ENCODE peak calls at places on chromosomes 6 and 20, in eight cellular contexts. F is right atrium auricular region, Z is mucosa of descending colon, V is astrocyte, O is A549, A is upper lobe of left lung, S is pancreas, G is left ventricle myocardium inferior. W is an unnamed sample. For H3K4me1, the result is how much of the 10 kb centered on the place peaks cover.

GRCh38 chr6:32244270-32244669 is 20.4 kb upstream of the NOTCH4 start:
- DNase-seq in F (no peak), Z (no peak), V (no peak), O (no peak), A (no peak), S (no peak), G (no peak), W (no peak)

GRCh38 chr6:156833755-156834154 is 56.6 kb downstream of the ARID1B start:
- DNase-seq in F (no peak), Z (no peak), V (no peak), O (no peak), A (no peak), S (no peak), G (no peak), W (no peak)

GRCh38 chr6:143061597-143062385 is 1.1 kb downstream of the AIG1 start:
- DNase-seq in F (no peak), Z (no peak), V (peak), O (no peak), A (no peak), S (no peak), G (no peak), W (no peak)

GRCh38 chr6:7042056-7042653 is 65.6 kb upstream of the RREB1 start:
- DNase-seq in F (no peak), Z (peak), V (peak), O (no peak), A (no peak), S (no peak), G (no peak), W (no peak)

GRCh38 chr20:18258126-18258860 is 30.0 kb upstream of the ZNF133 start:
- DNase-seq in F (no peak), Z (no peak), V (no peak), O (no peak), A (no peak), S (no peak), G (no peak), W (no peak)

GRCh38 chr20:62426678-62427077 is 661 bp downstream of the RBBP8NL start:
- DNase-seq in F (no peak), Z (no peak), V (no peak), O (no peak), A (peak), S (peak), G (no peak), W (no peak)

GRCh38 chr6:169905041-169905807 is 153.8 kb downstream of the ERMARD start:
- DNase-seq in F (peak), Z (no peak), V (peak), O (no peak), A (peak), S (no peak), G (no peak), W (no peak)

GRCh38 chr6:23213193-23213592 is 643.8 kb downstream of the HDGFL1 start:
- DNase-seq in F (no peak), Z (no peak), V (peak), O (no peak), A (no peak), S (no peak), G (no peak), W (no peak)

GRCh38 chr6:106534564-106534982 is 94.7 kb downstream of the RTN4IP1 start:
- DNase-seq in F (no peak), Z (no peak), V (no peak), O (no peak), A (no peak), S (no peak), G (no peak), W (no peak)

GRCh38 chr20:51022227-51022802 is 592 bp downstream of the KCNG1 start:
- DNase-seq in F (no peak), Z (no peak), V (no peak), O (no peak), A (no peak), S (no peak), G (no peak), W (no peak)

GRCh38 chr20:61815678-61816077 is 250.0 kb downstream of the TAF4 start:
- DNase-seq in F (no peak), Z (no peak), V (no peak), O (no peak), A (no peak), S (no peak), G (no peak), W (no peak)

GRCh38 chr20:16759161-16759523 is 11.0 kb downstream of the OTOR start:
- DNase-seq in F (no peak), Z (no peak), V (no peak), O (no peak), A (no peak), S (no peak), G (no peak), W (no peak)

GRCh38 chr20:43969069-43969468 is 54.4 kb downstream of the TOX2 start:
- DNase-seq in F (no peak), Z (no peak), V (no peak), O (no peak), A (no peak), S (no peak), G (no peak), W (no peak)

GRCh38 chr6:41683460-41684310 is 45.4 kb downstream of the MDFI start:
- DNase-seq in F (peak), Z (peak), V (peak), O (peak), A (peak), S (peak), G (peak), W (peak)

GRCh38 chr20:23587631-23588030 is 18.1 kb downstream of the CST9 start:
- DNase-seq in F (no peak), Z (no peak), V (no peak), O (no peak), A (peak), S (peak), G (no peak), W (no peak)

GRCh38 chr6:118168421-118168820 is 261.4 kb downstream of the SLC35F1 start:
- DNase-seq in F (no peak), Z (no peak), V (no peak), O (no peak), A (no peak), S (no peak), G (no peak), W (no peak)

GRCh38 chr20:226958-227357 is at the start of gene DEFB129:
- DNase-seq in F (no peak), Z (no peak), V (no peak), O (no peak), A (no peak), S (no peak), G (no peak), W (no peak)

GRCh38 chr6:9250852-9251251 is 815.5 kb upstream of the SLC35B3 start:
- DNase-seq in F (no peak), Z (no peak), V (peak), O (no peak), A (no peak), S (peak), G (no peak), W (no peak)

GRCh38 chr6:140180306-140180705 is 805.9 kb upstream of the CITED2 start:
- DNase-seq in F (no peak), Z (no peak), V (no peak), O (no peak), A (no peak), S (no peak), G (no peak), W (no peak)

GRCh38 chr20:4985658-4986057 is 15.7 kb downstream of the SLC23A2 start:
- DNase-seq in F (no peak), Z (no peak), V (no peak), O (no peak), A (no peak), S (no peak), G (no peak), W (no peak)

GRCh38 chr20:44983095-44983674 is 16.9 kb downstream of the STK4 start:
- DNase-seq in F (no peak), Z (no peak), V (no peak), O (no peak), A (no peak), S (no peak), G (no peak), W (no peak)

GRCh38 chr20:46746972-46747371 is 37.5 kb downstream of the SLC2A10 start:
- DNase-seq in F (no peak), Z (no peak), V (peak), O (no peak), A (no peak), S (no peak), G (no peak), W (no peak)

GRCh38 chr20:61525781-61526431 is 273.8 kb downstream of the CDH4 start:
- DNase-seq in F (no peak), Z (no peak), V (peak), O (no peak), A (no peak), S (no peak), G (no peak), W (no peak)

GRCh38 chr6:96571551-96571950 is 8.6 kb downstream of the FHL5 start:
- DNase-seq in F (no peak), Z (no peak), V (no peak), O (no peak), A (no peak), S (no peak), G (no peak), W (no peak)

GRCh38 chr6:149716584-149716983 is 1.3 kb downstream of the LATS1 start:
- DNase-seq in F (no peak), Z (no peak), V (peak), O (peak), A (no peak), S (no peak), G (no peak), W (no peak)

GRCh38 chr20:35619196-35620095 is 3.8 kb downstream of the SPAG4 start:
- DNase-seq in F (peak), Z (peak), V (peak), O (peak), A (peak), S (peak), G (peak), W (peak)

GRCh38 chr6:14619419-14619781 is 501.8 kb downstream of the CD83 start:
- DNase-seq in F (no peak), Z (no peak), V (no peak), O (no peak), A (no peak), S (no peak), G (peak), W (no peak)

GRCh38 chr6:90304308-90304707 is 7.7 kb upstream of the BACH2 start:
- DNase-seq in F (no peak), Z (no peak), V (no peak), O (no peak), A (no peak), S (no peak), G (no peak), W (no peak)

GRCh38 chr6:47083586-47084047 is 41.5 kb upstream of the ADGRF1 start:
- DNase-seq in F (peak), Z (peak), V (peak), O (no peak), A (no peak), S (peak), G (peak), W (no peak)

DNA sequence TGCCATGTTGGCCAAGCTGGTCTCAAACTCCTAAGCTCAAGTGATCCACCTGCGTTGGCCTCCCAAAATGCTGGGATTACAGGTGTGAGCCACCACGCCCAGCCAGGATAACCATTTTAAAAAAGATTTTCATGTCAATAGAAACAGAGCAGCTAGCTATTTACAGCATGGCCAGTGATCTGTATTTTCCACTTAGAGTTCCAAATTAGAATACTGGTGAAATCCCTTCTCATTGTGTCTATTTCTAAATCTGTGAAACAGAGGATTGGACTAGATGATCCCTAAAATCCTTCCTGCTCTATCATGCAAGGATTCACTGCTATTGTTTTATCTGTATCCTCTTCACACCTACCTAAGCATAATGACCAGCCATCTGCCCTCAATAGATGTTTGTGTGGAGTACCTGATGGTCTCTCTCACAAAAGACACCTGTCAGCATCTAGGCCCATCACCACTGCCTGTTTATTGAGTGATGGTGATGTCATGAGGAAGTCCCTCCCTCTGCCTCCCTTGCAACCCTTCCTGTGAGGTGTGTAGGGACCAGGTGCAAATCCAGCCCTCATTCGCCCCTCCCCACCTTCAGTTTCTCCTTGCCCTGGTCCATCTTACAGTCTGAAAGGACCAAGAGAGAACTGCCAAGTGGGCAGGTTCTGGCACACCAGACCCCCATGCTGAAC is 26.5 kb upstream of the SMIM29 start:
- DNase-seq in F (no peak), Z (no peak), V (no peak), O (no peak), A (no peak), S (no peak), G (no peak), W (no peak)
- H3K4me1 ChIP-seq in F (under half), Z (under half), V (under half), O (under half), A (under half), S (under half), G (half or more), W (under half)

GRCh38 chr6:138498575-138499302 is 555 bp downstream of the NHSL1 start:
- DNase-seq in F (no peak), Z (no peak), V (peak), O (no peak), A (no peak), S (no peak), G (no peak), W (no peak)
- H3K4me3 ChIP-seq in F (no peak), Z (peak), V (peak), O (no peak), A (no peak), S (peak), G (no peak), W (no peak)

DNA sequence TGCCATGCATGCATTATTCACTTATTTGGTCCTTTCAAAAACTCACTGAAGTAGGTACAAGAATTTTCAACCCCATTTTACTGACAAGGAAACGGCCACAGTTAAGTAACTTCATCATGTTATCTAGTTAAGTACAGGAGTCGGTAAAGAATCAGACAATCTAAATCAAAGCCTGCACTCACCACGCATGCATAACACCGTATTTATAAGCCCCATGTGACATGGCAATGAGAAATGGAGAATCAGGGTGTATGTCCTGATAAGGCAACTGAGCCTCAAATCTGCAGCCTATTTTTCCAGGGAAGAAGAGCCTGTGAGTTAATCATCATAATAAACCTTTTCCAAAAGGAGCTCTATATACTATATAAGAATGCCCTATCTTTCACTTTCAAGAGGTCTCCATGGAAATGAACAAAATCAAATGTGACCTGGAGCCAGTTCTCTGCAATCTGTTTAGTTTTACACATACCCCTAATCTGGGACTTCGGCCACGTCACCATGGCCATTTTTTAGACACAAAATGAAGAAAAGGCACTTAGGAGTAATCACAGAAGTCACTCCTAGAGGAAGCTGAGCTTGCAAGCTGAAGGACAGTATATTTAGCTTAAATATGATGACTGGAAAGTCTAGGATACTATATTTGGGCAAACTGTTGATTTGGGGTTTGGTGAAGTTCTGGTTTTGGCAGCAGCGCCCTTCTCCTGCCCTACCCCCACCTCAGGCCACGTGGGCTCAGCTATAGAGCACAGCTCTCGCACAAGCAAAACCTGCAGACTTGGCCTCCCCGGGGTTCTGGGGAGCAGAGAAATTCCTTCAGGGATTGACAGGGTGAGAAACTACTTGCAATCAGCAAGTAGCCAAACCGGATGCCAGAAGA is 19.2 kb downstream of the TRAM2 start:
- DNase-seq in F (no peak), Z (no peak), V (no peak), O (no peak), A (no peak), S (no peak), G (no peak), W (no peak)
- TF ChIP-seq CTCF in F (no peak), Z (no peak), V (no peak), O (no peak), A (no peak), S (no peak), G (no peak), W (no peak)

DNA sequence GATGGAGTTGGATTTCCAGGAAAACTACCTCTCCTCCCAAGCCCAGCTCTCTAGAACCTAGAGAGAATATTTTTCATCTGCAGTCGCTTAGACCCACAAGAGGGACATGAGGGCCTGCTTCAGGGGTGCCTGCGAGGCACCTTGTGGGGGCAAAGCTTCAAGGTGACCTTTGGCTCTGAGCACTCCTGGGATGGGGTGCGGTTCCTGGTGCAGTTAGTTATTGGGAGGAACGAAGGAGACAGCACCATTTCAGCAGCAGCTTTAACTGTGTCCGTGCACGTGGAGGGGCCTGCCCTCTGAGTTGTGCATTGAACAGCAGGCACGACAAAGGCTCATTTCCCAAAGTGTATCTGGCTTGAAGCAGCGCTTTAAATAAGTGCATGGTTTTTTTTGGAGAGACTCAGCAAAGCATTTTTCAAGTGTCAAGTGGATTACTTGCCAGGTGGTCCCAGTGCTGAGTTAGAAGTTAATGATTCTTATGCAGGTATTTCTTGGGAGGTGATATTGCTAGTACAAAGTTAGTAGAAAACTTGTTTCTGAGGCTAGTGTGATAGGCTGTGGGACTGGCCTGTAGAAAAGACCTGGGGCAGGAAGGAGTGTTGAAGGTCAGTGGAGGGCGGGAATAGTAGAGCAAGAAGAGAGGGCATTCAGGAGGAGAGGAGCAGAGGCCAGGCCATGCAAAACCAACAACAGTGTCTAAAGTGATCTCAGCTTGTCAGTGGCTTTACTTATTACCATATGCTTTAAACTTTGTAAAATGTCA is 3.8 kb downstream of the IGF2R start:
- DNase-seq in F (no peak), Z (no peak), V (no peak), O (no peak), A (no peak), S (no peak), G (no peak), W (no peak)
- H3K4me1 ChIP-seq in F (under half), Z (under half), V (under half), O (under half), A (half or more), S (under half), G (half or more), W (half or more)

W was measured in CD8-positive, alpha-beta T cell.